ENCODE peak calls at places on chromosomes 11 and 22, in five cellular contexts. Q, J, Z, W and O are unnamed samples.
A peak's percentile ranks its signal among the peaks of the same experiment; 100 is the strongest.

GRCh38 chr11:128567130-128567529 is 20.2 kb downstream of the ETS1 start:
- DNase-seq in Q (no peak), W (no peak), J (no peak), Z (no peak), O (no peak)

GRCh38 chr11:119065369-119065768 is 2.2 kb upstream of the VPS11 start:
- DNase-seq in Z (no peak), J (peak; percentile 52), W (no peak), Q (no peak), O (no peak)

GRCh38 chr11:116364357-116364756 is 408.4 kb downstream of the BUD13 start:
- DNase-seq in W (no peak), Z (no peak), J (no peak), Q (no peak), O (no peak)

GRCh38 chr11:46273511-46274205 is 3.8 kb upstream of the CREB3L1 start:
- DNase-seq in J (no peak), W (no peak), Q (peak; percentile 78), Z (no peak), O (no peak)

GRCh38 chr11:111479666-111480065 is 32.5 kb downstream of the BTG4 start:
- DNase-seq in Z (no peak), W (no peak), Q (no peak), J (no peak), O (no peak)

GRCh38 chr22:34812631-34813030 is 253.3 kb upstream of the ISX start:
- DNase-seq in J (no peak), W (no peak), Z (no peak), Q (no peak), O (no peak)

GRCh38 chr11:118918128-118918685 is 7.5 kb downstream of the BCL9L start:
- DNase-seq in Q (peak; percentile 78), Z (peak; percentile 66), W (peak; percentile 80), J (peak; percentile 69), O (no peak)

GRCh38 chr22:50528682-50529415 is 963 bp downstream of the TYMP start:
- DNase-seq in J (no peak), Z (no peak), W (peak; percentile 55), Q (no peak), O (no peak)

GRCh38 chr11:93653566-93653965 is 7.9 kb upstream of the CEP295 start:
- DNase-seq in J (no peak), W (no peak), Z (no peak), Q (no peak), O (no peak)

GRCh38 chr11:118224512-118225180 is at the start of gene JAML:
- DNase-seq in W (no peak), Z (no peak), J (no peak), Q (peak; percentile 29), O (no peak)

GRCh38 chr11:1395773-1396374 is 6.1 kb downstream of the BRSK2 start:
- DNase-seq in J (no peak), Q (no peak), W (no peak), Z (no peak), O (no peak)

GRCh38 chr22:49959782-49960158 is 802 bp upstream of the PIM3 start:
- DNase-seq in J (peak; percentile 44), Z (no peak), Q (peak; percentile 66), W (peak; percentile 75), O (no peak)

GRCh38 chr11:19664896-19665548 is 47.6 kb upstream of the NAV2 start:
- DNase-seq in Q (no peak), Z (no peak), J (peak; percentile 63), W (peak; percentile 44), O (no peak)

GRCh38 chr11:113505541-113506375 is 30.6 kb upstream of the DRD2 start:
- DNase-seq in Z (no peak), J (peak; percentile 14), Q (no peak), W (no peak), O (no peak)

GRCh38 chr22:28817919-28818859 is 17.8 kb upstream of the XBP1 start:
- DNase-seq in Z (peak; percentile 62), W (peak; percentile 81), J (no peak), Q (peak; percentile 89), O (no peak)

GRCh38 chr11:67504950-67505561 is at the start of gene PITPNM1:
- DNase-seq in J (peak; percentile 75), W (peak; percentile 85), Q (peak; percentile 79), Z (peak; percentile 82), O (no peak)

GRCh38 chr11:9132203-9132878 is 40.9 kb upstream of the SCUBE2 start:
- DNase-seq in W (no peak), J (no peak), Z (no peak), Q (no peak), O (no peak)

GRCh38 chr11:61897387-61898246 is 6.3 kb upstream of the FADS3 start:
- DNase-seq in Z (peak; percentile 78), W (peak; percentile 66), Q (peak; percentile 79), J (peak; percentile 82), O (no peak)

GRCh38 chr11:129880311-129880710 is 15.1 kb downstream of the NFRKB start:
- DNase-seq in Z (no peak), Q (no peak), J (no peak), W (no peak), O (no peak)

GRCh38 chr11:72670041-72670440 is 4.2 kb downstream of the PDE2A start:
- DNase-seq in Z (no peak), W (no peak), Q (no peak), J (no peak), O (no peak)

GRCh38 chr22:37432708-37433054 is 5.4 kb upstream of the ELFN2 start:
- DNase-seq in W (no peak), Z (no peak), Q (no peak), J (no peak), O (no peak)

GRCh38 chr22:37430941-37431340 is 3.7 kb upstream of the ELFN2 start:
- DNase-seq in J (no peak), W (no peak), Z (no peak), Q (no peak), O (no peak)

GRCh38 chr22:37433786-37434185 is 6.5 kb upstream of the ELFN2 start:
- DNase-seq in Z (no peak), Q (no peak), W (no peak), J (peak; percentile 79), O (no peak)

GRCh38 chr22:37431811-37432707 is 4.8 kb upstream of the ELFN2 start:
- DNase-seq in W (no peak), J (no peak), Q (no peak), Z (no peak), O (peak; percentile 95)

GRCh38 chr22:37431366-37431765 is 4.1 kb upstream of the ELFN2 start:
- DNase-seq in Z (no peak), J (no peak), W (no peak), Q (no peak), O (no peak)
- H3K27ac ChIP-seq in Z (no peak overlapping the region), J (no peak overlapping the region), W (no peak overlapping the region), Q (no peak overlapping the region), O (no peak overlapping the region)

GRCh38 chr11:37109205-37109585 is 511.2 kb upstream of the RAG2 start:
- DNase-seq in Z (no peak), W (no peak), J (no peak), Q (no peak), O (no peak)
- H3K27ac ChIP-seq in Z (no peak overlapping the region), W (no peak overlapping the region), J (no peak overlapping the region), Q (no peak overlapping the region), O (no peak overlapping the region)

DNA sequence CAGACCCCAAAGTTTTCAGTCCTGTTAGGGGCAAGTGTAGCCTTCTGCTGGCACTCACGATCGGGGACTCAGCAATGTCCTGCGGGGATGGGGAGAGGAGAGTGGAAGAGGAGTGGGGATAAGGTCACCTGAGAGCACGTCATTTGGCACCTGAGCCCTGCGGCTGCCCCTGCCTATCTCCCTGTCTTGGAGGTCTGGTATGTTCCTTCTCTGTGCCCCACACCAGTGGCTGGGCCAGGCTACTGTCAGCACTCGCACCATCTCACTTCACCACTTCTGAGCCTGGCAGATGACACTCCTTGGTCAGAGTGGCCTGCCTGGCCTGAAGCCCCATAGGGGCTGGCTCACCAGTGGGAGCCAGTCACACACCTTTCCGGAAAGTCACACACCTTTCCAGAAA is 20.1 kb upstream of the CHADL start:
- DNase-seq in J (no peak), W (no peak), Z (no peak), Q (no peak), O (no peak)
- H3K27ac ChIP-seq in J (no peak overlapping the region), W (no peak overlapping the region), Z (no peak overlapping the region), Q (no peak overlapping the region), O (no peak overlapping the region)

GRCh38 chr11:29564501-29564900 is 452.3 kb downstream of the KCNA4 start:
- DNase-seq in Z (no peak), W (no peak), J (no peak), Q (no peak), O (no peak)
- H3K27ac ChIP-seq in Z (no peak overlapping the region), W (no peak overlapping the region), J (no peak overlapping the region), Q (no peak overlapping the region), O (no peak overlapping the region)

GRCh38 chr11:34585870-34586654 is 34.8 kb upstream of the EHF start:
- DNase-seq in Q (no peak), Z (no peak), W (no peak), J (no peak), O (peak; percentile 39)

GRCh38 chr11:34588023-34588422 is 32.9 kb upstream of the EHF start:
- DNase-seq in J (no peak), W (no peak), Q (no peak), Z (no peak), O (no peak)

GRCh38 chr11:34586655-34587281 is 34.1 kb upstream of the EHF start:
- DNase-seq in J (no peak), Q (no peak), Z (no peak), W (no peak), O (no peak)

GRCh38 chr11:34588701-34589100 is 32.2 kb upstream of the EHF start:
- DNase-seq in J (no peak), W (no peak), Q (no peak), Z (no peak), O (no peak)

GRCh38 chr11:34587282-34587677 is 33.6 kb upstream of the EHF start:
- DNase-seq in Z (no peak), J (no peak), Q (no peak), W (no peak), O (no peak)
- H3K27ac ChIP-seq in Z (no peak overlapping the region), J (no peak overlapping the region), Q (no peak overlapping the region), W (no peak overlapping the region), O (no peak overlapping the region)

GRCh38 chr11:108032800-108033199 is 24.1 kb downstream of the CUL5 start:
- DNase-seq in J (no peak), W (no peak), Z (no peak), Q (no peak), O (no peak)
- H3K27ac ChIP-seq in J (no peak overlapping the region), W (no peak overlapping the region), Z (no peak overlapping the region), Q (no peak overlapping the region), O (no peak overlapping the region)